ENCODE peak calls at places on chromosomes 6 and 20, in four cellular contexts. I is pons; O is GM12865; P is activated CD4-positive, alpha-beta T cell treated with anti-CD3 and anti-CD28 coated beads, Interleukin-2, amount 50 U/mL, for 24 hours. K is an unnamed sample.

GRCh38 chr20:49501917-49502316 is 19.4 kb upstream of the KCNB1 start:
- DNase-seq in I (no peak), O (peak; percentile 24), P (no peak), K (peak; percentile 85)

GRCh38 chr20:57860576-57860975 is 150.8 kb upstream of the PMEPA1 start:
- DNase-seq in P (no peak), I (no peak), O (no peak), K (no peak)

GRCh38 chr6:25714765-25715164 is 39.8 kb upstream of the SLC17A4 start:
- DNase-seq in P (no peak), I (no peak), O (no peak), K (no peak)

GRCh38 chr6:10463040-10463439 is 48.2 kb upstream of the TFAP2A start:
- DNase-seq in P (no peak), I (no peak), O (no peak), K (no peak)

GRCh38 chr20:32354592-32355416 is 3.3 kb upstream of the ASXL1 start:
- DNase-seq in I (no peak), O (peak; percentile 80), P (no peak), K (no peak)

GRCh38 chr6:16437095-16437494 is 198.7 kb downstream of the GMPR start:
- DNase-seq in O (no peak), P (peak; percentile 27), I (no peak), K (no peak)

GRCh38 chr20:4972506-4973251 is 28.6 kb downstream of the SLC23A2 start:
- DNase-seq in P (no peak), O (peak; percentile 54), I (no peak), K (no peak)

GRCh38 chr6:150537481-150537880 is 62.2 kb upstream of the PLEKHG1 start:
- DNase-seq in I (peak; percentile 88), P (no peak), O (no peak), K (no peak)

GRCh38 chr6:44685213-44685612 is 297.7 kb downstream of the CDC5L start:
- DNase-seq in P (no peak), O (no peak), I (no peak), K (no peak)

GRCh38 chr6:112475083-112475482 is 128.0 kb downstream of the RFPL4B start:
- DNase-seq in O (no peak), P (no peak), I (no peak), K (no peak)

GRCh38 chr6:45655630-45656422 is 278.1 kb upstream of the SUPT3H start:
- DNase-seq in P (no peak), I (no peak), O (no peak), K (peak; percentile 94)

GRCh38 chr20:46058656-46059281 is 29.8 kb downstream of the SLC12A5 start:
- DNase-seq in I (no peak), P (no peak), O (no peak), K (no peak)

GRCh38 chr6:126103993-126104392 is 117.7 kb downstream of the TRMT11 start:
- DNase-seq in P (no peak), O (no peak), I (no peak), K (no peak)

K was measured in HCT116.